ENCODE peak calls at places on chromosomes 1 and 21, in seven cellular contexts. T is cardiac muscle cell; M is heart right ventricle; O is naive thymus-derived CD4-positive, alpha-beta T cell; F is pancreas; V is PC-3; E is effector memory CD4-positive, alpha-beta T cell. R is an unnamed sample.

GRCh38 chr1:12088607-12089006 is 25.5 kb downstream of the TNFRSF8 start:
- DNase-seq in T (no peak), M (no peak), O (peak), F (no peak), V (no peak), E (peak), R (no peak)

GRCh38 chr1:162996261-162996660 is 72.9 kb upstream of the RGS4 start:
- DNase-seq in T (no peak), M (no peak), O (no peak), F (no peak), V (no peak), E (no peak), R (no peak)

GRCh38 chr1:59903136-59903754 is 23.3 kb downstream of the CYP2J2 start:
- DNase-seq in T (peak), M (no peak), O (no peak), F (no peak), V (peak), E (no peak), R (peak)

GRCh38 chr1:183019126-183019740 is 4.0 kb upstream of the LAMC1 start:
- DNase-seq in T (no peak), M (no peak), O (no peak), F (no peak), V (peak), E (no peak), R (no peak)

GRCh38 chr1:54716299-54717047 is 812 bp downstream of the TTC4 start:
- DNase-seq in T (no peak), M (no peak), O (no peak), F (no peak), V (peak), E (no peak), R (no peak)

GRCh38 chr1:79845951-79846350 is 839.4 kb upstream of the ADGRL4 start:
- DNase-seq in T (no peak), M (no peak), O (no peak), F (no peak), V (no peak), E (no peak), R (no peak)

GRCh38 chr1:38242506-38242905 is 195.9 kb upstream of the POU3F1 start:
- DNase-seq in T (no peak), M (no peak), O (no peak), F (no peak), V (no peak), E (no peak), R (no peak)

GRCh38 chr21:36310016-36310415 is 10.0 kb upstream of the MORC3 start:
- DNase-seq in T (no peak), M (no peak), O (no peak), F (no peak), V (no peak), E (no peak), R (no peak)

GRCh38 chr1:151534662-151535278 is 5.3 kb upstream of the TUFT1 start:
- DNase-seq in T (peak), M (peak), O (peak), F (peak), V (peak), E (peak), R (peak)

GRCh38 chr1:204478166-204478899 is 16.3 kb downstream of the PIK3C2B start:
- DNase-seq in T (no peak), M (no peak), O (no peak), F (no peak), V (no peak), E (no peak), R (no peak)

GRCh38 chr1:109757936-109758786 is 5.6 kb downstream of the EPS8L3 start:
- DNase-seq in T (no peak), M (no peak), O (no peak), F (no peak), V (no peak), E (no peak), R (no peak)

GRCh38 chr1:225409051-225409450 is 18.8 kb downstream of the LBR start:
- DNase-seq in T (no peak), M (no peak), O (no peak), F (no peak), V (no peak), E (no peak), R (no peak)

GRCh38 chr1:26894263-26894662 is 4.2 kb upstream of the GPN2 start:
- DNase-seq in T (no peak), M (no peak), O (no peak), F (no peak), V (no peak), E (no peak), R (no peak)

GRCh38 chr1:101013776-101014175 is 11.8 kb downstream of the DPH5 start:
- DNase-seq in T (no peak), M (no peak), O (no peak), F (no peak), V (no peak), E (no peak), R (no peak)

GRCh38 chr21:42964561-42965560 is 9.5 kb upstream of the PKNOX1 start:
- DNase-seq in T (no peak), M (no peak), O (no peak), F (no peak), V (no peak), E (no peak), R (no peak)

GRCh38 chr1:15213333-15213732 is 33.7 kb upstream of the FHAD1 start:
- DNase-seq in T (no peak), M (no peak), O (no peak), F (no peak), V (no peak), E (no peak), R (peak)

GRCh38 chr1:175373786-175374623 is 181.4 kb upstream of the KIAA0040 start:
- DNase-seq in T (peak), M (no peak), O (no peak), F (peak), V (peak), E (no peak), R (peak)

GRCh38 chr1:206741142-206741701 is 29.4 kb upstream of the IL19 start:
- DNase-seq in T (no peak), M (no peak), O (no peak), F (no peak), V (no peak), E (no peak), R (no peak)

GRCh38 chr21:38646213-38646837 is 148.0 kb upstream of the ERG start:
- DNase-seq in T (no peak), M (no peak), O (no peak), F (no peak), V (peak), E (no peak), R (no peak)

GRCh38 chr1:205565799-205566198 is 61.3 kb downstream of the CDK18 start:
- DNase-seq in T (no peak), M (no peak), O (no peak), F (no peak), V (no peak), E (no peak), R (peak)

GRCh38 chr21:31558839-31559367 is 100.6 kb upstream of the SOD1 start:
- DNase-seq in T (peak), M (peak), O (peak), F (peak), V (peak), E (peak), R (peak)

GRCh38 chr1:51070011-51070410 is 32.0 kb upstream of the C1orf185 start:
- DNase-seq in T (no peak), M (no peak), O (no peak), F (no peak), V (peak), E (no peak), R (no peak)

GRCh38 chr1:206685749-206686485 is 1.2 kb downstream of the MAPKAPK2 start:
- DNase-seq in T (peak), M (peak), O (peak), F (peak), V (peak), E (peak), R (peak)

GRCh38 chr1:156707486-156708244 is 2.3 kb upstream of the CRABP2 start:
- DNase-seq in T (no peak), M (no peak), O (no peak), F (no peak), V (no peak), E (no peak), R (no peak)

GRCh38 chr1:111538343-111539035 is 35.1 kb upstream of the ADORA3 start:
- DNase-seq in T (no peak), M (no peak), O (no peak), F (no peak), V (peak), E (no peak), R (peak)

GRCh38 chr1:109639841-109640184 is 16.1 kb upstream of the GSTM4 start:
- DNase-seq in T (no peak), M (no peak), O (no peak), F (no peak), V (no peak), E (no peak), R (peak)

GRCh38 chr1:169563650-169564049 is 22.6 kb downstream of the F5 start:
- DNase-seq in T (no peak), M (no peak), O (no peak), F (no peak), V (no peak), E (no peak), R (no peak)

GRCh38 chr1:207670192-207670591 is 25.3 kb downstream of the CR1L start:
- DNase-seq in T (no peak), M (no peak), O (no peak), F (no peak), V (no peak), E (no peak), R (no peak)

GRCh38 chr1:113226118-113226517 is 153.1 kb downstream of the LRIG2 start:
- DNase-seq in T (no peak), M (peak), O (no peak), F (no peak), V (no peak), E (no peak), R (no peak)

GRCh38 chr1:61379693-61380092 is 297.3 kb downstream of the NFIA start:
- DNase-seq in T (no peak), M (no peak), O (no peak), F (no peak), V (no peak), E (no peak), R (no peak)

GRCh38 chr1:107941123-107941522 is 23.9 kb downstream of the VAV3 start:
- DNase-seq in T (no peak), M (peak), O (no peak), F (no peak), V (no peak), E (no peak), R (no peak)

GRCh38 chr1:179706339-179706941 is 36.7 kb upstream of the FAM163A start:
- DNase-seq in T (peak), M (peak), O (peak), F (no peak), V (peak), E (peak), R (peak)

GRCh38 chr1:14969006-14969405 is 184.5 kb upstream of the TMEM51 start:
- DNase-seq in T (no peak), M (no peak), O (peak), F (peak), V (no peak), E (no peak), R (no peak)

GRCh38 chr1:110100335-110100734 is 11.9 kb upstream of the UBL4B start:
- DNase-seq in T (no peak), M (no peak), O (no peak), F (no peak), V (no peak), E (no peak), R (no peak)

GRCh38 chr1:27816921-27817630 is 13.5 kb upstream of the PPP1R8 start:
- DNase-seq in T (peak), M (peak), O (no peak), F (no peak), V (no peak), E (no peak), R (peak)

GRCh38 chr1:6471086-6471841 is 5.3 kb upstream of the TNFRSF25 start:
- DNase-seq in T (no peak), M (no peak), O (no peak), F (peak), V (no peak), E (no peak), R (no peak)

GRCh38 chr1:214902636-214903320 is 179.8 kb upstream of the KCNK2 start:
- DNase-seq in T (no peak), M (no peak), O (no peak), F (no peak), V (peak), E (no peak), R (no peak)

GRCh38 chr1:30705673-30706072 is 17.7 kb downstream of the MATN1 start:
- DNase-seq in T (no peak), M (no peak), O (no peak), F (no peak), V (no peak), E (no peak), R (no peak)

GRCh38 chr1:215290018-215290417 is 207.5 kb downstream of the KCNK2 start:
- DNase-seq in T (no peak), M (no peak), O (no peak), F (no peak), V (no peak), E (no peak), R (no peak)

GRCh38 chr1:208988811-208989222 is 594.7 kb upstream of the CAMK1G start:
- DNase-seq in T (peak), M (peak), O (peak), F (no peak), V (peak), E (no peak), R (peak)
- H3K27ac ChIP-seq in T (no peak), M (peak), O (peak), F (no peak), V (peak), E (no peak), R (peak)

GRCh38 chr1:41902669-41903068 is 16.1 kb downstream of the HIVEP3 start:
- DNase-seq in T (no peak), M (no peak), O (no peak), F (no peak), V (no peak), E (no peak), R (no peak)

GRCh38 chr1:41900611-41901444 is 17.9 kb downstream of the HIVEP3 start:
- DNase-seq in T (no peak), M (no peak), O (no peak), F (no peak), V (peak), E (no peak), R (peak)

GRCh38 chr1:41902125-41902524 is 16.6 kb downstream of the HIVEP3 start:
- DNase-seq in T (no peak), M (no peak), O (no peak), F (no peak), V (peak), E (no peak), R (no peak)

GRCh38 chr1:41898191-41898713 is 20.5 kb downstream of the HIVEP3 start:
- DNase-seq in T (no peak), M (no peak), O (peak), F (no peak), V (peak), E (peak), R (no peak)

DNA sequence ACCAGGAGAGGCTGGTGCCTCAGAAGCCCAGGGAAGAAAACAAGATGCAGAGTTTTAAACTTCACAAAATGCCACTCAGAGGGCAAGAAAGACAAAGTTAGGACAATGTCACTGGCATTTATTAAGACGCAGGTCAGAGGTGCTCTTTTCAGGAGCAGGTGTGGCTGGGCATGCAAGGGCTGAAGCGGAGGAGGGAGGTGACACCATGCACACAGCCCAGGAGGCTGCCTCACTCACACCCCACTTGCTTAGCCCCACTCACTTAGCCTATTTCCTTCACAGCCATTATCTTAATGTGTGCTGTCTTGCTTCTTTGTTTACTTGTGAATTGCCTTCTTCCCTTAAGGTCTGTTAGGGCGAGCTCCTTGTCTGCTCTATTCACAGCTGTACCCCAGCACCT is 17.2 kb downstream of the HIVEP3 start:
- DNase-seq in T (no peak), M (no peak), O (no peak), F (no peak), V (no peak), E (no peak), R (no peak)
- H3K27ac ChIP-seq in T (no peak), M (no peak), O (no peak), F (no peak), V (peak), E (no peak), R (no peak)

DNA sequence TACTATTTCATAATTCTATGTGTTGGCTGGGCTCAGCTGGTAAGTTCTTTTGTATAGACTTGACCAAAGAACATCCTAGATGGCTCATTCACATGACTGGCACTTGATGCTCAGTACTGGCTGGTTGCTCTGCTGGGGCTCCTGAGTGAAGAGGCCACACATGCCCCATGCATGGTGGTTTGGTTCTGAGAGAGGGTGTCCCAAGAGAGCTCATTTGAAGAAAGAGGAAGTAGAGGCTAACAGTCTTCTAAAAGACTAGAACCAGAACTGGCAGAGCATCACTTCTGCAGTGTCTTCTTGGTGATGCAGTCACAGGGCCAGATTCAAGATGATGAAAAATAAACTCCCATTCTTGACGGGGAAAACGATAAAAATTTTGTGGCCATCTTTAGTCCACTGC is 5.2 kb upstream of the BACH1 start:
- DNase-seq in T (no peak), M (no peak), O (no peak), F (no peak), V (no peak), E (no peak), R (no peak)
- H3K27ac ChIP-seq in T (no peak), M (no peak), O (no peak), F (no peak), V (no peak), E (no peak), R (no peak)

DNA sequence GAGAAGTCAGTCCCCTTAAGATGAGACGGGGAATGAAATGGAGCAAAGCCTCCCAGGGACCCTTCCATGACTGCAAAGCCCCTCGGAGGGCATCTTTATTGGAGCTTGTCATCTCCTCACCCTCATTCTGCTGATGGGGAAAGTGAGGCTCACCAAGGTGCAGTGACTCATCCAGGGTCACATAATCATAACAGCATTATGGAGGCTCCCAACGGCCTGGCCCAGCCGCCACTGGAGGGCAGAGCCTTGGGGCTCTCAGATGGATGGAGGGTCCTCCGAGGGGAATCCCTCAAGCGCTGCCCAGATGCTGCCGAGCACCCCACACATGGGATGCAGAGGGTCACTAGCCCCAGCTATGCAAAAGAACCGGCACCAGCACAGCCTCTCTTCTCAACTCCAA is 18.9 kb downstream of the IFFO2 start:
- DNase-seq in T (no peak), M (no peak), O (no peak), F (no peak), V (no peak), E (no peak), R (no peak)
- H3K27ac ChIP-seq in T (no peak), M (no peak), O (no peak), F (peak), V (no peak), E (no peak), R (peak)

DNA sequence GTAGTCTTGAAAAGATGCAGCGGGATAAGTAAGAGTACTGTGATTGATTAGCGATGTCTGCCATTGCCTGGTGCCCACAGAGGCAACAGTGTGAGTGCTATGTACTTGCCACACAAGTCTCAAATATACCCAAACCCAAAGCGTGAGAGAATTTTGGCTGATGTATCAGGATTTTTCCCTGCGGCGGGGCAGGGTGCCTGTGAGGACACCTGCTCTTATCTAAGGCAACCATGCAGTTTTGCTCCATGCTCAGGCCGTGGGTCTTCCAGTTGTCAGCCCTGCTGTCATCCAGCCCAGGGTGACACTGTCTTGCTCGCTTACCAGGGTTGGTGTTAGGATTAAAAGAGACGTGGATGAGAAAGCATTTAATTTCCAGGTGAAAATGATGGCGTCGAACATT is 202.7 kb downstream of the PTPRU start:
- DNase-seq in T (no peak), M (no peak), O (no peak), F (no peak), V (no peak), E (no peak), R (no peak)
- H3K27ac ChIP-seq in T (no peak), M (no peak), O (no peak), F (no peak), V (no peak), E (no peak), R (no peak)

GRCh38 chr1:218692808-218693207 is 347.7 kb downstream of the TGFB2 start:
- DNase-seq in T (peak), M (no peak), O (no peak), F (no peak), V (no peak), E (no peak), R (no peak)
- H3K27ac ChIP-seq in T (peak), M (no peak), O (no peak), F (no peak), V (no peak), E (no peak), R (no peak)

GRCh38 chr1:1976031-1976430 is 27.6 kb downstream of the CFAP74 start:
- DNase-seq in T (no peak), M (no peak), O (no peak), F (no peak), V (no peak), E (no peak), R (no peak)
- H3K27ac ChIP-seq in T (no peak), M (no peak), O (no peak), F (no peak), V (no peak), E (no peak), R (no peak)

DNA sequence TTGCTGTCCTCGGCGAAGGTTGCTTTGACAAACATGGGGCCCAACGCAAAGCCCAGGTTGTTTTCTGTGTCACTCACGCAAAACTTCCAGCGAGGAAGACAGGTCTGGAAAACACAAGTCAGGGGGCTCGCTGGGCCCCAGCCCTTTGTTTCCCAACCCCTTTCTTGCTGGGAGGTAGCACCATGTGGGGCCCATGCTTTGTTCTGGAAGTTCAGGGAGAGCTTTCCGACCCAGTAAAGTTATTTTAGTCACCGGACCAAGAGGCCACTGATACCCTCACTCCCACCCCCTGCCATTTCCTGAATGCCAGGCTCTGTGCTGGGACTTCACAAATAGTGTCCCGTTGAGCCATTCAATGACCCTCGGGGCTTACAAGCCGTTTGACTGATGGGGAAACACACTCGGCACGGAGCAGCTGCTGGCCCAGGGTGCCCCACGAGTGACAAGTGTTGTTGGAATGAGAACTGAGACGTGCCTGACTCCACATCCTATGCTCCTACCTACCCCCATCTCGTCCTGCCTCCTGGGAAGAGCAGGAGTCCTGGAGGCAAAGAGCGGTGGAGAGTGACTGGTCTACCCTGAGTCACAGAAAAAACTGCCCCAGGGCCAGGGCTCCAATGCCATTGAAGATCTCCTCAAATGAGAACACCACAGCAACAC is 52.0 kb downstream of the ECE1 start:
- DNase-seq in T (no peak), M (no peak), O (no peak), F (no peak), V (peak), E (no peak), R (no peak)
- H3K27ac ChIP-seq in T (peak), M (peak), O (no peak), F (peak), V (peak), E (no peak), R (no peak)

R was measured in hepatocyte.